ENCODE peak calls at places on chromosomes 1 and 21, in ten cellular contexts. G is endothelial cell, S is WTC11, C is cardiac muscle cell, U is omental fat pad, P is fibroblast of the aortic adventitia, D is fibroblast of lung, B is psoas muscle, Z is HFFc6, K is pancreas. V is an unnamed sample.

GRCh38 chr1:18599096-18599495 is 31.6 kb upstream of the PAX7 start:
- DNase-seq in G (no peak), S (no peak), C (no peak), U (no peak), P (peak), D (no peak), B (no peak), Z (no peak), K (no peak), V (no peak)

GRCh38 chr1:2392686-2393085 is 1.0 kb downstream of the RER1 start:
- DNase-seq in G (no peak), S (no peak), C (no peak), U (no peak), P (no peak), D (no peak), B (no peak), Z (no peak), K (no peak), V (no peak)

GRCh38 chr1:219422811-219423598 is 189.9 kb downstream of the ZC3H11B start:
- DNase-seq in G (no peak), S (no peak), C (no peak), U (no peak), P (peak), D (peak), B (no peak), Z (no peak), K (no peak), V (no peak)

GRCh38 chr1:180026556-180026955 is 71.9 kb downstream of the CEP350 start:
- DNase-seq in G (no peak), S (no peak), C (no peak), U (no peak), P (peak), D (peak), B (no peak), Z (no peak), K (no peak), V (no peak)

GRCh38 chr1:59295603-59296002 is 1.3 kb upstream of the FGGY start:
- DNase-seq in G (no peak), S (no peak), C (no peak), U (no peak), P (no peak), D (no peak), B (no peak), Z (no peak), K (no peak), V (no peak)

GRCh38 chr21:34809822-34810221 is 141.0 kb downstream of the CLIC6 start:
- DNase-seq in G (no peak), S (no peak), C (no peak), U (no peak), P (no peak), D (no peak), B (no peak), Z (no peak), K (no peak), V (no peak)

GRCh38 chr1:115198938-115199337 is 109.6 kb upstream of the TSPAN2 start:
- DNase-seq in G (no peak), S (no peak), C (no peak), U (no peak), P (peak), D (peak), B (no peak), Z (peak), K (peak), V (no peak)

GRCh38 chr1:22500058-22500457 is 48.4 kb downstream of the ZBTB40 start:
- DNase-seq in G (no peak), S (no peak), C (no peak), U (no peak), P (no peak), D (no peak), B (no peak), Z (no peak), K (no peak), V (no peak)

GRCh38 chr1:37391181-37391949 is 83.0 kb upstream of the ZC3H12A start:
- DNase-seq in G (no peak), S (peak), C (no peak), U (no peak), P (no peak), D (no peak), B (no peak), Z (no peak), K (no peak), V (no peak)

GRCh38 chr1:228989992-228990827 is 254.9 kb downstream of the RHOU start:
- DNase-seq in G (no peak), S (no peak), C (no peak), U (no peak), P (peak), D (peak), B (peak), Z (no peak), K (peak), V (no peak)

GRCh38 chr1:37153116-37153515 is 118.8 kb upstream of the GRIK3 start:
- DNase-seq in G (no peak), S (no peak), C (no peak), U (no peak), P (no peak), D (no peak), B (no peak), Z (no peak), K (no peak), V (no peak)

GRCh38 chr1:2230781-2231666 is 2.9 kb downstream of the SKI start:
- DNase-seq in G (no peak), S (no peak), C (no peak), U (no peak), P (no peak), D (peak), B (peak), Z (no peak), K (no peak), V (no peak)

GRCh38 chr1:26582053-26582835 is 52.7 kb downstream of the RPS6KA1 start:
- DNase-seq in G (no peak), S (no peak), C (no peak), U (no peak), P (no peak), D (no peak), B (no peak), Z (no peak), K (no peak), V (no peak)

GRCh38 chr1:108575241-108575850 is 15.4 kb downstream of the EEIG2 start:
- DNase-seq in G (no peak), S (no peak), C (no peak), U (no peak), P (peak), D (no peak), B (no peak), Z (no peak), K (no peak), V (no peak)

GRCh38 chr1:57340361-57341192 is 83.3 kb downstream of the DAB1 start:
- DNase-seq in G (no peak), S (no peak), C (peak), U (no peak), P (no peak), D (no peak), B (no peak), Z (no peak), K (no peak), V (no peak)
- TF ChIP-seq CTCF in G (no peak), S (no peak), C (no peak), U (no peak), P (no peak), D (no peak), B (no peak), Z (no peak), K (no peak), V (no peak)

DNA sequence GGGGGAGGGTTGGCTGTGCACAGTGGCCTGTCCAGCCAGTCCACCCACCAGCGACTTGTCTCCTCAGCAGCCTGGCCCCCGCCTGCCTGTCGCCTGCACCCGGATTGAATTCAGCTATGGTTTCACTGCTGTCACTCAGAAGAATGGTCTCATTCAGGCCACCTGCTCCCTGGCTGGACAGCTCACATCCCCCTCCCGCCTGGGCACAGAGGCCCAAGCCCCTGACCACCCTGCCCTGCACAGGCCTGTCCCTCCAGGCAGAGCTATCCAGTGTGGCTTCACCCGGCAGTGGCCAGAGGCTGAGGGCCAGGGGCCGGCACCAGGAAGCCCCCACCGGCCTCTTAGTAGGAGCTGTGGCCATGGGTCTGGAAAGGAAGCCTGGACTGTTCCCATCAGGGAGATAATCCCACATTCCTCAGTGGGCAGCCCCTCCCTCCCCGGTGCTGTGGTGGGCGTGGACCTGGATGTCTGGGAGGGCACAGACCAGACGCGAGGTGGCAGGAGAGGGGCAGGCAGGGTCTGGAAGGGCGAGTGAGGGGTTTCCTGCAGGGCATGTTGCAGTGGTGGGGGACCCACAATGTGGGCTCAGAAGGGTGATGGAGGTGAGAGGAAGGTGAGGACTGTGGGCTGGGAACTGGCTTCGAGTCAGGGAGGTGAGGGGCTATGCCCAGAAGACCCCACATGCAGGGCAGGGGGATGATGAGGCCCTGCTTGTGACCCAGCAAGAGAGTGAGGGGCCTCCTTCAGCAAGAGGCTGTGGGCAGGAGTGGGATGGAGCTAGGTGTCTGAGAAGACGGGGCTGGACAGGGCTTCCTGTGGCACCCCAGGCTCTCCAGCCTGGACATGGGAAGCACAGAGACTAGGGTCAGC is 30.4 kb downstream of the WNT9A start:
- DNase-seq in G (no peak), S (no peak), C (no peak), U (no peak), P (no peak), D (no peak), B (peak), Z (no peak), K (no peak), V (peak)
- TF ChIP-seq CTCF in G (no peak), S (no peak), C (no peak), U (no peak), P (no peak), D (no peak), B (no peak), Z (no peak), K (no peak), V (no peak)

GRCh38 chr1:65459397-65459768 is 38.9 kb downstream of the LEPR start:
- DNase-seq in G (no peak), S (no peak), C (peak), U (no peak), P (peak), D (peak), B (no peak), Z (peak), K (no peak), V (no peak)
- TF ChIP-seq CTCF in G (no peak), S (no peak), C (peak), U (no peak), P (peak), D (peak), B (peak), Z (peak), K (no peak), V (peak)

GRCh38 chr21:32383812-32384211 is 9.0 kb downstream of the URB1 start:
- DNase-seq in G (no peak), S (no peak), C (no peak), U (no peak), P (no peak), D (no peak), B (no peak), Z (no peak), K (no peak), V (no peak)
- TF ChIP-seq CTCF in G (no peak), S (no peak), C (no peak), U (no peak), P (no peak), D (no peak), B (no peak), Z (no peak), K (no peak), V (no peak)

GRCh38 chr21:42123509-42123908 is 52.4 kb downstream of the UMODL1 start:
- DNase-seq in G (no peak), S (no peak), C (no peak), U (no peak), P (no peak), D (no peak), B (no peak), Z (no peak), K (no peak), V (no peak)

GRCh38 chr21:42124826-42125570 is 53.9 kb downstream of the UMODL1 start:
- DNase-seq in G (no peak), S (no peak), C (no peak), U (no peak), P (no peak), D (no peak), B (no peak), Z (no peak), K (no peak), V (no peak)

GRCh38 chr21:42127164-42128125 is 56.3 kb downstream of the UMODL1 start:
- DNase-seq in G (no peak), S (no peak), C (no peak), U (no peak), P (no peak), D (no peak), B (no peak), Z (no peak), K (no peak), V (no peak)

GRCh38 chr21:42124081-42124480 is 53.0 kb downstream of the UMODL1 start:
- DNase-seq in G (no peak), S (no peak), C (no peak), U (no peak), P (no peak), D (no peak), B (no peak), Z (no peak), K (no peak), V (no peak)

DNA sequence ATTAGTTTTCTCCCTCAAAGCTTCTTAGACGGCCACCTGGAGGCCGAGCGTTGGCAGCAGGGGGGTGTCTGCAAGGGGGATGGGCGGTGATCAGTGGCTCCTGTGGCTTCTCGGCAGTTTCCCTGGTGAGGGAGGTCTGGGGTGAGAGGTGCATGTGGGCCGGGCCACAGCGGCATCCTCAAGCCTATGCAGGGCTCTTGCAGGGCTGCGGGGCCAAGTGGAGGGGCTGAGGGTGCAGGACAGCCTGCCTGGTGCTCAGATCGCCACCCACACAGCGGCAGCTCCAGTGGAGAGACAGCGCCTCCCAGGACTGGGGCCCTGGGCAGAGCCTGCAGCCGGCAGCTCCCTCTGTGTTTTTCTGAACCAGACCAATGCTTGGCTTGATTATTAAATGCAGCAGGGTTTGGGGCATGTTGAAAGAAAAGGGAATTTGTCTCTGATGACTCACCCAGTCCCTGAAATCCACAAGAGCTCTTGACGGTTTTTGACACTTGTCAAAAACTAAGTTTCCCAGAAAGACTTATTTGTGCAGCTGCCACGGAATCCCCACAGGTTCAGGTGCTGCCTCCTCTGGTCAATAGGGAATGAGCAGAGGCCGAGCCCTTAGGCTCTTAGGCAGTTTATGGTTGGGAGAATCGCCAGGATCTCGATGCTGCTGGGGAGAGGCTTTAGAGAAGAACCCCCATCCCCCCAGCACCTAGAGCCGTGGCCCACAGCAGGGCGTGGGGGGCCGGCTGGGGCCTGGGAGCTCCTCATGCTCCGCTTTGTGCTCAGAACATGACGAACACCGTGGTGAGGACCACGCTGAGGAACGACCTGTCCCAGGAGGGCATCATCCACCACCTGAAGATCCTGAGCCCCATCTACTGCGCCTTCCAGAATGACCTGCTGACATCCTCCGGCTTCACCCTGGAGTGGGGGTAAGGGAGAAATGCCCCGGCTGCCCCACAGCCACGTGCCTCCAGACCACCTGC is 54.7 kb downstream of the UMODL1 start:
- DNase-seq in G (no peak), S (peak), C (no peak), U (no peak), P (peak), D (peak), B (no peak), Z (peak), K (peak), V (no peak)
- TF ChIP-seq CTCF in G (peak), S (no peak), C (peak), U (no peak), P (peak), D (no peak), B (no peak), Z (peak), K (no peak), V (no peak)

GRCh38 chr1:202268032-202268431 is 73.7 kb downstream of the UBE2T start:
- DNase-seq in G (no peak), S (no peak), C (no peak), U (no peak), P (no peak), D (no peak), B (no peak), Z (no peak), K (no peak), V (no peak)

GRCh38 chr1:202259705-202260104 is 66.1 kb downstream of the LGR6 start:
- DNase-seq in G (no peak), S (peak), C (no peak), U (no peak), P (no peak), D (no peak), B (no peak), Z (no peak), K (no peak), V (no peak)

GRCh38 chr1:202264300-202265075 is 70.9 kb downstream of the LGR6 start:
- DNase-seq in G (no peak), S (no peak), C (no peak), U (no peak), P (no peak), D (no peak), B (no peak), Z (no peak), K (no peak), V (no peak)

GRCh38 chr1:202266061-202266765 is 72.6 kb downstream of the LGR6 start:
- DNase-seq in G (no peak), S (no peak), C (no peak), U (no peak), P (no peak), D (no peak), B (no peak), Z (no peak), K (no peak), V (no peak)

GRCh38 chr1:202263628-202264027 is 70.0 kb downstream of the LGR6 start:
- DNase-seq in G (no peak), S (no peak), C (no peak), U (no peak), P (no peak), D (no peak), B (no peak), Z (no peak), K (no peak), V (no peak)
- TF ChIP-seq CTCF in G (no peak), S (no peak), C (no peak), U (no peak), P (no peak), D (no peak), B (no peak), Z (no peak), K (no peak), V (no peak)

GRCh38 chr1:156931553-156931952 is 11.1 kb downstream of the LRRC71 start:
- DNase-seq in G (no peak), S (no peak), C (no peak), U (no peak), P (peak), D (peak), B (peak), Z (no peak), K (no peak), V (no peak)
- TF ChIP-seq CTCF in G (no peak), S (no peak), C (no peak), U (no peak), P (no peak), D (no peak), B (no peak), Z (no peak), K (no peak), V (no peak)